ENCODE peak calls at places on chromosome 3, in nine cellular contexts. H is lower lobe of right lung, B is astrocyte, D is cardiac muscle cell, X is HCT116, R is heart left ventricle, J is astrocyte of the spinal cord, E is Panc1, C is dorsolateral prefrontal cortex. I is an unnamed sample.

GRCh38 chr3:129182390-129183180 is 1.1 kb downstream of the CNBP start:
- DNase-seq in E (no peak), J (peak; percentile 54), X (no peak), C (no peak), H (no peak), D (peak; percentile 38), B (peak; percentile 46), R (peak; percentile 24), I (peak; percentile 16)

GRCh38 chr3:165753560-165753959 is 83.7 kb downstream of the BCHE start:
- DNase-seq in H (no peak), R (no peak), B (peak; percentile 39), J (peak; percentile 30), D (peak; percentile 3), X (no peak), C (no peak), E (no peak), I (peak; percentile 66)

GRCh38 chr3:101509276-101509675 is 3.7 kb downstream of the SENP7 start:
- DNase-seq in R (no peak), H (no peak), D (peak; percentile 21), J (no peak), B (no peak), C (no peak), E (no peak), X (no peak), I (no peak)

GRCh38 chr3:77467702-77468407 is 428.0 kb downstream of the ROBO2 start:
- DNase-seq in R (peak; percentile 48), J (no peak), H (no peak), E (no peak), B (peak; percentile 2), X (no peak), C (peak; percentile 27), D (no peak), I (no peak)

GRCh38 chr3:133157716-133158115 is 119.5 kb downstream of the TMEM108 start:
- DNase-seq in X (no peak), R (no peak), B (no peak), H (no peak), J (no peak), E (no peak), D (no peak), C (no peak), I (no peak)

GRCh38 chr3:23455084-23455483 is 252.0 kb downstream of the UBE2E2 start:
- DNase-seq in D (peak; percentile 87), R (no peak), B (peak; percentile 84), E (no peak), X (no peak), C (no peak), J (peak; percentile 85), H (no peak), I (peak; percentile 87)

GRCh38 chr3:72338082-72338941 is 509.9 kb downstream of the SHQ1 start:
- DNase-seq in D (no peak), J (no peak), H (no peak), B (peak; percentile 52), X (peak; percentile 12), E (peak; percentile 5), R (no peak), C (no peak), I (no peak)

GRCh38 chr3:149977391-149977790 is 6.7 kb upstream of the PFN2 start:
- DNase-seq in E (no peak), D (peak; percentile 74), X (no peak), R (no peak), J (peak; percentile 33), H (no peak), C (no peak), B (peak; percentile 79), I (peak; percentile 48)

GRCh38 chr3:144426366-144426765 is 454.7 kb downstream of the DIPK2A start:
- DNase-seq in H (no peak), D (no peak), X (no peak), E (no peak), R (no peak), C (no peak), J (no peak), B (no peak), I (no peak)

GRCh38 chr3:151931171-151931570 is 57.7 kb downstream of the SUCNR1 start:
- DNase-seq in C (no peak), R (no peak), H (no peak), B (no peak), E (no peak), J (peak; percentile 52), D (no peak), X (no peak), I (no peak)

GRCh38 chr3:24447836-24448235 is 46.8 kb downstream of the THRB start:
- DNase-seq in J (no peak), X (no peak), E (no peak), D (no peak), H (no peak), C (no peak), B (no peak), R (no peak), I (no peak)

GRCh38 chr3:157368171-157368570 is 68.5 kb upstream of the PTX3 start:
- DNase-seq in X (no peak), B (no peak), E (no peak), R (no peak), J (no peak), D (no peak), H (no peak), C (no peak), I (no peak)

GRCh38 chr3:136752046-136752326 is 192 bp downstream of the STAG1 start:
- DNase-seq in C (no peak), R (no peak), E (no peak), X (no peak), B (no peak), J (no peak), D (no peak), H (no peak), I (no peak)

GRCh38 chr3:136752327-136753111 is at the start of gene STAG1:
- DNase-seq in D (peak; percentile 99), H (peak; percentile 99), J (peak; percentile 99), C (peak; percentile 97), R (peak; percentile 99), E (peak; percentile 91), B (peak; percentile 92), X (peak; percentile 96), I (peak; percentile 99)

GRCh38 chr3:136751259-136752045 is 726 bp downstream of the STAG1 start:
- DNase-seq in H (peak; percentile 82), J (peak; percentile 82), R (peak; percentile 73), E (no peak), B (peak; percentile 61), D (peak; percentile 85), C (peak; percentile 43), X (no peak), I (peak; percentile 85)

GRCh38 chr3:136755192-136755591 is 3.0 kb upstream of the STAG1 start:
- DNase-seq in D (no peak), C (no peak), J (no peak), H (no peak), B (no peak), E (no peak), R (no peak), X (no peak), I (no peak)

DNA sequence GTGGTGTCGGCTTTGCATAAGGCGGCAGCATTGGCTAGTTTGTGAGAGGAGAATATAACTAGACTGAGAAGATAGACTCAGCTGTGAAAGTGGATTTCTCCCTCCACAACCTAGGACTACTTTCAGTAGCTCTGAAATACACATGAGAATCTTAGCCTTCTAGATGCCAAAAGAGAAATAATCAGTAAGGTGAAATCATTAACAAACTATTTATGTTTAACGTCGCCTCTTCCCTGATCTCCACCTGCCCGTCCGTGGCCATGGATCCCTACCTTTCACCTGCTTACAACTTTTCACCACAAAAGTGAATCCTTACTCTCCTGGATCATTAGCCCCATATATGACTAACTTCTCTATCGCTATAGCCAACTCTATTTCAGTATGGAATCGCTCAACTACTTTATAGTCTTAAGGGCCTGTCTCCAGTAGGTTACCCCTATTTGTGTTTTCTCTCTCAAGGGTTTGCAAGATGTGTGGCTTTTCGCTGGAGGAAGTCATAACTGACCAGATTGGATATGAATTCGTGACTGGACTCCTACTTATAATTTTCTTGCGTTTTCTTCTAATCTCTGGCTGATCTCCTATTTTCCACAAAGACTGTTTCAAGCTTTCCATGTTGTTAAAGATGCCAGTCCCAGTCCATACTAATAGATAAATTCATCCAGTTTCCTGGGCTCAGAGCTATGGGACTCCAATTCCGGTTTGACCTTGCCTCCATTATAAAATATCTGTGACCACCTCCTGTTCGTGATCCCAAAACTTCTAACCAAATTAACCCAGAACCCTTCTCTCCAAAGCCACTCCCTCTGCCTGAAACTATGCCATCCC is 1.1 kb upstream of the STAG1 start:
- DNase-seq in B (no peak), D (no peak), E (no peak), H (no peak), C (no peak), J (no peak), R (no peak), X (no peak), I (no peak)
- TF ChIP-seq CTCF in B (no peak), D (no peak), E (no peak), H (no peak), C (no peak), J (no peak), R (no peak), X (no peak), I (peak; percentile 31)

GRCh38 chr3:123069021-123069381 is 2.2 kb downstream of the PDIA5 start:
- DNase-seq in R (no peak), C (no peak), E (no peak), J (no peak), B (no peak), H (no peak), D (no peak), X (no peak), I (no peak)
- H3K4me3 ChIP-seq in R (no peak overlapping the region), C (no peak overlapping the region), E (peak overlapping the region; percentile 92), J (no peak overlapping the region), B (no peak overlapping the region), H (peak overlapping the region; percentile 98), D (no peak overlapping the region), X (peak overlapping the region; percentile 92), I (peak overlapping the region; percentile 86)

DNA sequence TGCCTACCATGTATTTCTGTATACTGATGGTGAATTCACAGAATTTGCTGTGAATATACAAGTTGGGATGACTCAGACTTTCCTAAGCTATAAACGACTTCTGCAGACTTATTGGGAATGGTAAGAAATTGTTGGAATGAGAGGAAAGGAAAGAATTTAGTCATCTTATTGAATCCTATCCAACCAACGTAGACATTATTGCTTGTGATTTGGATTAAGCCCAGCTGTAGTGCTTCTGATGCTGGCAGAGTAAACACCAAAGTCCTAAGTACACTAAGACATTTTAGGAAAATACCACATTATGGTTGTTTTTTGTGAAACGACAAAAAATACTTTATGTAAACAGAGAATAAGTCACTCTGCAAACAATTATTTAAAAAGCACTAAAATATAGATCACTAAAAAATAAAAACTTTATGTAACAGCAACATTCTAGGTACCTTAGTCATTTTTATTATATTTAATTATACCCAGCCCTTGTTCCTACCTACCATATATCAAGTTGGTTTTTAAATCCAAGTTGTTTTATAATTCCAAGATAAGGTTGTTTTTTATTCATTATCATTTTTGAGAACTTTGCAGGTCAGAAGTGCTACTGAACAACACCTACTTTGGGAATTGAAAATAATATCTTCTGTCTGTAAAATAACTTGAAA is 99.2 kb upstream of the MLF1 start:
- DNase-seq in E (peak; percentile 18), J (peak; percentile 91), H (no peak), R (no peak), C (no peak), X (peak; percentile 24), D (peak; percentile 93), B (peak; percentile 96), I (peak; percentile 96)
- TF ChIP-seq CTCF in E (no peak), J (no peak), H (no peak), R (no peak), C (no peak), X (no peak), D (no peak), B (no peak), I (no peak)

DNA sequence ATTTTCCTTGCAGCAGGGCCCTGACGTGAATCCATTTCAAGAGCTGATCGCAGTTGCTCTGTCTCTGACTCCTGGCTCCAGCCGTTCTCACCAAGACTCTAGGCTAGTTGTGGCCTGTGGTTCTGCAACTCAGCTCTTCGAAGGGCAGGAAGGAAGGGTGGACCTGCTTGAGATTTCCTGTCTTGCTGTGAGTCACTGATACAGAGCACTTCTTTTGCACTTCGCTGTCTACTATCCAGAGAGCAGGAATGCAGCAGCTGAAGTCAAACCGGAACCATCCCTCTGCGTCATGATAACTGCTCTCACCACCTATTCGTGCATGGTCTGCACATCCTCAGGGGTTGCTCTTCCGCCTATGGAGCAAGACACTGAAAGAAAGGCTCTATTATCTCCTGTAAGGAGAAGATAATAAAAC is 59.7 kb downstream of the RAP2B start:
- DNase-seq in B (peak; percentile 99), D (peak; percentile 98), C (peak; percentile 44), X (no peak), J (peak; percentile 97), E (peak; percentile 43), H (peak; percentile 60), R (peak; percentile 72), I (peak; percentile 100)
- H3K4me3 ChIP-seq in B (no peak overlapping the region), D (no peak overlapping the region), C (no peak overlapping the region), X (no peak overlapping the region), J (no peak overlapping the region), E (peak overlapping the region; percentile 0), H (peak overlapping the region; percentile 9), R (peak overlapping the region; percentile 1), I (peak overlapping the region; percentile 17)

I was measured in fibroblast of pulmonary artery.